ENCODE peak calls at places on chromosome 5, in nine cellular contexts. S is HTR-8/SVneo; L is BJ; R is activated naive CD8-positive, alpha-beta T cell treated with anti-CD3 and anti-CD28 coated beads, Interleukin-2, amount 50 U/mL, for 16 hours; Y is IMR-90; M is ACHN; U is amniotic stem cell; F is thoracic aorta; T is NCI-H187. G is an unnamed sample.
A peak's percentile ranks its signal among the peaks of the same experiment; 100 is the strongest.

GRCh38 chr5:93915142-93915553 is 173.7 kb upstream of the POU5F2 start:
- DNase-seq in S (no peak), M (peak; percentile 45), Y (peak; percentile 73), F (no peak), T (no peak), R (no peak), U (peak; percentile 50), L (no peak), G (no peak)

GRCh38 chr5:173969167-173970049 is 19.6 kb upstream of the C5orf47 start:
- DNase-seq in Y (peak; percentile 88), R (no peak), S (no peak), M (no peak), F (no peak), L (no peak), T (no peak), U (peak; percentile 29), G (no peak)

GRCh38 chr5:134592141-134592746 is 40.4 kb downstream of the SAR1B start:
- DNase-seq in L (no peak), F (no peak), R (no peak), S (no peak), Y (peak; percentile 41), M (no peak), U (no peak), T (no peak), G (no peak)

GRCh38 chr5:135483254-135483653 is 31.1 kb upstream of the TIFAB start:
- DNase-seq in T (no peak), F (no peak), S (no peak), M (no peak), Y (no peak), U (no peak), L (no peak), R (no peak), G (no peak)

GRCh38 chr5:118529361-118530154 is 458.8 kb downstream of the DTWD2 start:
- DNase-seq in Y (no peak), R (no peak), L (no peak), M (no peak), F (no peak), S (no peak), T (no peak), U (no peak), G (no peak)

GRCh38 chr5:137265457-137265856 is 233.7 kb downstream of the SPOCK1 start:
- DNase-seq in F (no peak), R (no peak), T (no peak), Y (peak; percentile 17), U (no peak), L (no peak), M (no peak), S (no peak), G (no peak)

GRCh38 chr5:62327138-62327537 is 21.1 kb downstream of the KIF2A start:
- DNase-seq in L (no peak), R (no peak), T (no peak), S (no peak), U (no peak), Y (no peak), F (no peak), M (no peak), G (no peak)

GRCh38 chr5:56479701-56480304 is 246.7 kb upstream of the ANKRD55 start:
- DNase-seq in R (no peak), U (no peak), T (no peak), L (no peak), Y (no peak), M (no peak), S (no peak), F (no peak), G (no peak)

GRCh38 chr5:88944751-88945507 is 61.9 kb upstream of the MEF2C start:
- DNase-seq in M (no peak), F (no peak), L (no peak), Y (peak; percentile 49), T (no peak), U (peak; percentile 12), R (no peak), S (no peak), G (no peak)

GRCh38 chr5:128315671-128316070 is 222.4 kb downstream of the FBN2 start:
- DNase-seq in M (no peak), U (no peak), R (no peak), Y (no peak), S (no peak), T (no peak), L (no peak), F (no peak), G (no peak)

GRCh38 chr5:119291056-119291455 is 64.8 kb upstream of the TNFAIP8 start:
- DNase-seq in F (no peak), T (no peak), R (no peak), U (no peak), M (no peak), Y (no peak), S (no peak), L (no peak), G (no peak)

GRCh38 chr5:92687793-92688467 is 893.1 kb downstream of the NR2F1-AS1 start:
- DNase-seq in L (no peak), F (no peak), Y (peak; percentile 78), S (peak; percentile 35), R (no peak), U (no peak), T (no peak), M (peak; percentile 52), G (no peak)

GRCh38 chr5:27702339-27702820 is 664.0 kb upstream of the CDH9 start:
- DNase-seq in U (no peak), L (no peak), M (peak; percentile 5), S (peak; percentile 47), F (no peak), Y (no peak), R (no peak), T (no peak), G (no peak)

GRCh38 chr5:158837908-158838307 is 261.8 kb downstream of the EBF1 start:
- DNase-seq in R (no peak), T (no peak), S (no peak), Y (no peak), F (no peak), L (no peak), M (no peak), U (no peak), G (no peak)

GRCh38 chr5:84378961-84379360 is 5.7 kb downstream of the EDIL3 start:
- DNase-seq in F (no peak), L (no peak), R (no peak), T (no peak), Y (peak; percentile 74), U (no peak), M (peak; percentile 62), S (no peak), G (no peak)

GRCh38 chr5:133113331-133114061 is 61.7 kb downstream of the HSPA4 start:
- DNase-seq in T (no peak), R (no peak), Y (peak; percentile 56), S (no peak), L (no peak), M (no peak), U (no peak), F (no peak), G (no peak)

GRCh38 chr5:124735169-124735858 is 11.1 kb downstream of the ZNF608 start:
- DNase-seq in T (no peak), L (peak; percentile 79), Y (no peak), U (no peak), M (no peak), R (no peak), F (no peak), S (no peak), G (no peak)

GRCh38 chr5:38846379-38846967 is 661 bp downstream of the OSMR start:
- DNase-seq in U (no peak), F (no peak), Y (peak; percentile 25), T (no peak), M (peak; percentile 18), L (no peak), R (no peak), S (no peak), G (no peak)

GRCh38 chr5:54443264-54443663 is 12.2 kb upstream of the HSPB3 start:
- DNase-seq in T (no peak), U (peak; percentile 28), F (no peak), L (no peak), R (no peak), Y (peak; percentile 63), M (peak; percentile 11), S (peak; percentile 54), G (no peak)